ENCODE peak calls at places on chromosomes 16 and 17, in six cellular contexts. D is A549, F is endothelial cell of umbilical vein, N is HepG2, C is GM12878, V is K562. G is an unnamed sample.

GRCh38 chr16:1610841-1611653 is 825 bp downstream of the IFT140 start:
- DNase-seq in F (no peak), D (no peak), C (no peak), N (no peak), V (no peak), G (peak)

GRCh38 chr17:7307686-7308624 is 527 bp downstream of the EIF5A start:
- DNase-seq in V (peak), F (no peak), D (peak), C (no peak), N (no peak), G (peak)

GRCh38 chr16:27339180-27339579 is 25.4 kb downstream of the IL4R start:
- DNase-seq in C (no peak), V (no peak), N (no peak), D (no peak), F (no peak), G (no peak)

GRCh38 chr17:67853703-67854102 is 28.4 kb downstream of the BPTF start:
- DNase-seq in D (no peak), F (no peak), V (no peak), N (no peak), C (no peak), G (no peak)

GRCh38 chr16:67104845-67105244 is 4.9 kb upstream of the PHAF1 start:
- DNase-seq in D (no peak), F (no peak), C (no peak), V (no peak), N (no peak), G (no peak)

GRCh38 chr17:83198366-83199341 is 119.2 kb downstream of the METRNL start:
- DNase-seq in V (no peak), N (no peak), F (no peak), D (no peak), C (no peak), G (peak)

GRCh38 chr16:71354156-71354555 is 4.4 kb upstream of the CALB2 start:
- DNase-seq in N (no peak), V (no peak), D (no peak), F (no peak), C (no peak), G (no peak)

GRCh38 chr16:75099738-75100615 is 16.6 kb downstream of the LDHD start:
- DNase-seq in D (no peak), V (no peak), N (no peak), F (peak), C (no peak), G (peak)

GRCh38 chr17:31327534-31328526 is 6.4 kb upstream of the EVI2A start:
- DNase-seq in F (no peak), C (no peak), V (no peak), D (peak), N (peak), G (no peak)

GRCh38 chr17:74114881-74115470 is 88.5 kb upstream of the RPL38 start:
- DNase-seq in V (no peak), N (no peak), C (no peak), D (no peak), F (no peak), G (no peak)

GRCh38 chr16:63981639-63982038 is 1140.2 kb downstream of the CDH11 start:
- DNase-seq in D (no peak), N (no peak), C (no peak), V (no peak), F (no peak), G (no peak)

GRCh38 chr16:71929048-71929447 is 33.7 kb downstream of the IST1 start:
- DNase-seq in V (no peak), N (no peak), F (peak), D (no peak), C (no peak), G (no peak)

GRCh38 chr16:5633845-5634440 is 536.3 kb upstream of the EEF2KMT start:
- DNase-seq in V (peak), F (no peak), N (peak), C (no peak), D (peak), G (peak)

GRCh38 chr16:65249768-65250167 is 127.9 kb upstream of the CDH11 start:
- DNase-seq in N (no peak), C (no peak), D (no peak), F (no peak), V (no peak), G (no peak)

GRCh38 chr17:4127555-4127954 is 15.3 kb downstream of the ZZEF1 start:
- DNase-seq in D (no peak), V (no peak), F (no peak), N (no peak), C (no peak), G (no peak)

GRCh38 chr16:77450790-77451487 is 16.1 kb upstream of the ADAMTS18 start:
- DNase-seq in N (no peak), F (no peak), V (no peak), C (no peak), D (no peak), G (no peak)

GRCh38 chr17:77768475-77768874 is 190.0 kb upstream of the TNRC6C start:
- DNase-seq in D (no peak), F (no peak), V (no peak), N (no peak), C (no peak), G (no peak)
- TF ChIP-seq MYC in D (no peak), F (no peak), V (no peak), N (no peak), C (no peak), G (no peak)

GRCh38 chr16:88978608-88979346 is 1.8 kb upstream of the CBFA2T3 start:
- DNase-seq in D (no peak), N (no peak), C (peak), V (peak), F (no peak), G (peak)
- TF ChIP-seq MAX in D (no peak), N (no peak), C (peak), V (peak), F (no peak), G (peak)

GRCh38 chr16:31700530-31701388 is 172.8 kb upstream of the ZNF267 start:
- DNase-seq in D (no peak), F (no peak), V (peak), N (peak), C (peak), G (peak)
- TF ChIP-seq POLR2A in D (peak), F (no peak), V (peak), N (peak), C (peak), G (no peak)

DNA sequence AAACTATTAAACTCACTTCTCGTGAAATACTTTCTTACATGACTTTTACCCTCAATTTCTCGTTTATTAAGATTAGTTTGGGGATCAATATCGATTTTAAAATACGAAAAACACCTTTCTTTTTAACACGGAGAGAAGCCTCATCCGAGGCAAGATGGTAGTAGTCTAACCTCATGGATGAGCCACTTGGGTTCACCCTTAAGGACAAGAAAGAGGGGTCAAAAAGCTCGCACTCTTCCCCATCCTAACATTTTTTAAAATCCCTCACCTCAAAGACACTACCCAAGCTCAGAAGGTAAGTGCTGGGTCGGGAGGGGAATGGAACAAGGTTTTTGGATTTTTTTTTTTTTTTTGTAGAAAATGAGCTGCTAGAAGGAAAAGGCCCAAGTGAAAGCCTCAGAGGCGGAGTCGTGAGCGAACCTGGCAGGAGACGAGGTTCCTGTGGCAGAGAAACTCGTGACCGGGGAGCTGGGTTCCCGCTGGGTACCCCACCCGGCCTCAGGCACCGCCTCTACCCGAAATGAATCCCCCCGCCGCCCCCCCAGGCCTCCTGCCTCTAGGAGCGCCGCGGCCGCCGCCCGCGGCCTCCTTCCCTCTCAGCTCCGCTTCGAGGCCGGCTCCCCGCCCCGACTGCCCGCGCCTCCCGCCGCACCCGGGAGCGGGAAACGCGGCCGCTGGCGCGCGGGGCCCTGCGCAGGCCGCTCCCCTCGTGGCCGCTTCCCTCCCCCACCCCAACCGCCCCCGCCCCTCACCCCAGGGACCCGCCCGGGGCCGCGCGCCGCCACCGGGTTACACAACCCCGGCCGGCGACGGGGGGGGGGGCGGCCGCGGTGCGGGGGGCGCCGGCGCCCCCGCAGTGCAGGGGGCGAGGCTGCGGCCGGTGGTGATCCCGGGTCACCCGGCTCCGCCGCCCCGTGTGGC is 1.6 kb downstream of the NUFIP2 start:
- DNase-seq in V (peak), C (no peak), D (peak), N (no peak), F (peak), G (peak)
- TF ChIP-seq MYC in V (peak), C (no peak), D (no peak), N (no peak), F (no peak), G (peak)

GRCh38 chr17:19013226-19013625 is 8.7 kb upstream of the FAM83G start:
- DNase-seq in D (no peak), F (no peak), V (no peak), N (no peak), C (no peak), G (no peak)

GRCh38 chr17:19015428-19015827 is 10.9 kb upstream of the FAM83G start:
- DNase-seq in V (no peak), N (no peak), C (no peak), D (no peak), F (no peak), G (no peak)

GRCh38 chr17:19014628-19015215 is 10.2 kb upstream of the FAM83G start:
- DNase-seq in N (no peak), F (no peak), V (no peak), C (no peak), D (no peak), G (no peak)

GRCh38 chr17:19012171-19013080 is 7.9 kb upstream of the FAM83G start:
- DNase-seq in D (no peak), C (no peak), F (no peak), V (no peak), N (no peak), G (no peak)

GRCh38 chr17:19013806-19014627 is 9.5 kb upstream of the FAM83G start:
- DNase-seq in C (no peak), F (no peak), N (no peak), V (no peak), D (no peak), G (no peak)
- TF ChIP-seq MAX in C (no peak), F (no peak), N (no peak), V (no peak), D (peak), G (no peak)

G was measured in NB4.